ENCODE peak calls at places on chromosomes 4 and X, in four cellular contexts. I is HCT116, G is HepG2, S is SK-N-SH. Z is an unnamed sample.

GRCh38 chr4:56466910-56467283 is 520 bp upstream of the SRP72 start:
- DNase-seq in I (no peak), G (no peak), S (peak; percentile 22), Z (no peak)

GRCh38 chrX:78329486-78329885 is 2.1 kb upstream of the CYSLTR1 start:
- DNase-seq in G (no peak), I (no peak), S (no peak), Z (no peak)

GRCh38 chr4:35912174-35912573 is 332.1 kb downstream of the ARAP2 start:
- DNase-seq in G (no peak), S (no peak), I (no peak), Z (no peak)

GRCh38 chrX:3651272-3651671 is 62.2 kb downstream of the PRKX start:
- DNase-seq in I (peak; percentile 0), S (peak; percentile 38), G (no peak), Z (no peak)

GRCh38 chr4:73896416-73896815 is 27.2 kb downstream of the CXCL1 start:
- DNase-seq in S (no peak), I (no peak), G (no peak), Z (no peak)

GRCh38 chrX:136209016-136209738 is 42.0 kb downstream of the MAP7D3 start:
- DNase-seq in S (peak; percentile 62), I (no peak), G (no peak), Z (no peak)

GRCh38 chr4:78298618-78299017 is 241.5 kb downstream of the FRAS1 start:
- DNase-seq in S (no peak), I (no peak), G (no peak), Z (no peak)

GRCh38 chr4:128524311-128524710 is 236.7 kb upstream of the PGRMC2 start:
- DNase-seq in I (peak; percentile 53), G (no peak), S (no peak), Z (no peak)

GRCh38 chrX:13647709-13648212 is 5.2 kb upstream of the TCEANC start:
- DNase-seq in I (peak; percentile 57), G (peak; percentile 78), S (no peak), Z (no peak)

GRCh38 chrX:107429090-107429489 is 20.4 kb upstream of the FRMPD3 start:
- DNase-seq in I (no peak), S (no peak), G (peak; percentile 15), Z (no peak)

GRCh38 chrX:47579537-47579936 is 2.7 kb upstream of the TIMP1 start:
- DNase-seq in G (no peak), I (no peak), S (no peak), Z (no peak)

GRCh38 chr4:108058685-108059440 is 69.2 kb downstream of the HADH start:
- DNase-seq in G (peak; percentile 27), S (no peak), I (peak; percentile 68), Z (no peak)

GRCh38 chrX:118677318-118677717 is 50.1 kb upstream of the IL13RA1 start:
- DNase-seq in S (no peak), G (no peak), I (no peak), Z (no peak)

GRCh38 chrX:47283015-47283771 is 50.4 kb downstream of the USP11 start:
- DNase-seq in S (peak; percentile 38), G (peak; percentile 6), I (no peak), Z (no peak)

GRCh38 chrX:135707880-135708279 is 5.6 kb upstream of the CT45A1 start:
- DNase-seq in S (peak; percentile 52), G (peak; percentile 31), I (peak; percentile 16), Z (no peak)

GRCh38 chrX:38095971-38096529 is 89.7 kb downstream of the SYTL5 start:
- DNase-seq in G (no peak), S (no peak), I (peak; percentile 22), Z (no peak)

GRCh38 chr4:114717432-114717831 is 118.8 kb downstream of the UGT8 start:
- DNase-seq in I (no peak), S (no peak), G (no peak), Z (no peak)

GRCh38 chrX:74284391-74284952 is 19.5 kb upstream of the ZCCHC13 start:
- DNase-seq in S (no peak), G (no peak), I (no peak), Z (no peak)

GRCh38 chr4:175891863-175892262 is 79.8 kb upstream of the GPM6A start:
- DNase-seq in I (peak; percentile 38), S (peak; percentile 1), G (peak; percentile 3), Z (peak; percentile 8)

GRCh38 chr4:81429607-81430006 is 42.1 kb downstream of the RASGEF1B start:
- DNase-seq in S (no peak), I (no peak), G (no peak), Z (no peak)

GRCh38 chrX:28651186-28651585 is 63.9 kb downstream of the IL1RAPL1 start:
- DNase-seq in G (no peak), I (no peak), S (no peak), Z (no peak)

DNA sequence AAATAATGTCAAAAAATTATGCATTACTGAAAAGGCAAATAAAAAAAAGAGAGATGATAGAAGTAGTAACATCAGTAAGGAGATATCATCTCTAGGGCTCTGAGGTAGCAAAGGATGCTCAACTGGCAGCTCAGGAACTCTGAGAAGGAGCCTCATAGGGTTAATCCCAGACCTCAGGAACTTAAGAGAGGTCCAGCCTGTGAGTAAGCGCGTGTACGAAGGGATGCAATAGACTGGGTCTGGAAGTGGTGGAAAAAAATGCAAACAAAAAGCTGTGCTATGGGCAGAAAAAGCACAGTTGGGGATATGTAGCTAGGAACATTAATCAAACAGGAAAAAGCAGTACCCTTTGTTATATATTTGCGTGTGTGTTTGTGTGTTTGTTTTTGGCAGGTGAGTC is 282.0 kb downstream of the GALNTL6 start:
- DNase-seq in S (no peak), G (no peak), I (no peak), Z (no peak)
- H3K4me1 ChIP-seq in S (no peaks in the 10 kb centered on the region), G (no peaks in the 10 kb centered on the region), I (no peaks in the 10 kb centered on the region), Z (no peaks in the 10 kb centered on the region)

GRCh38 chr4:8536467-8536866 is 43.7 kb upstream of the GPR78 start:
- DNase-seq in I (no peak), S (no peak), G (no peak), Z (no peak)
- TF ChIP-seq SIN3A in I (no peak), S (no peak), G (no peak), Z (no peak)

GRCh38 chr4:34196375-34196774 is 2047.9 kb downstream of the ARAP2 start:
- DNase-seq in I (no peak), S (no peak), G (no peak), Z (no peak)
- TF ChIP-seq REST in I (no peak), S (no peak), G (no peak), Z (no peak)

GRCh38 chr4:121408-122084 is 2.8 kb upstream of the ZNF718 start:
- DNase-seq in S (no peak), G (no peak), I (no peak), Z (no peak)
- H3K4me1 ChIP-seq in S (no peaks in the 10 kb centered on the region), G (no peaks in the 10 kb centered on the region), I (no peaks in the 10 kb centered on the region), Z (no peaks in the 10 kb centered on the region)

GRCh38 chr4:154529737-154530136 is 20.5 kb downstream of the PLRG1 start:
- DNase-seq in G (no peak), S (no peak), I (no peak), Z (no peak)
- TF ChIP-seq SIN3A in G (no peak), S (no peak), I (no peak), Z (no peak)

DNA sequence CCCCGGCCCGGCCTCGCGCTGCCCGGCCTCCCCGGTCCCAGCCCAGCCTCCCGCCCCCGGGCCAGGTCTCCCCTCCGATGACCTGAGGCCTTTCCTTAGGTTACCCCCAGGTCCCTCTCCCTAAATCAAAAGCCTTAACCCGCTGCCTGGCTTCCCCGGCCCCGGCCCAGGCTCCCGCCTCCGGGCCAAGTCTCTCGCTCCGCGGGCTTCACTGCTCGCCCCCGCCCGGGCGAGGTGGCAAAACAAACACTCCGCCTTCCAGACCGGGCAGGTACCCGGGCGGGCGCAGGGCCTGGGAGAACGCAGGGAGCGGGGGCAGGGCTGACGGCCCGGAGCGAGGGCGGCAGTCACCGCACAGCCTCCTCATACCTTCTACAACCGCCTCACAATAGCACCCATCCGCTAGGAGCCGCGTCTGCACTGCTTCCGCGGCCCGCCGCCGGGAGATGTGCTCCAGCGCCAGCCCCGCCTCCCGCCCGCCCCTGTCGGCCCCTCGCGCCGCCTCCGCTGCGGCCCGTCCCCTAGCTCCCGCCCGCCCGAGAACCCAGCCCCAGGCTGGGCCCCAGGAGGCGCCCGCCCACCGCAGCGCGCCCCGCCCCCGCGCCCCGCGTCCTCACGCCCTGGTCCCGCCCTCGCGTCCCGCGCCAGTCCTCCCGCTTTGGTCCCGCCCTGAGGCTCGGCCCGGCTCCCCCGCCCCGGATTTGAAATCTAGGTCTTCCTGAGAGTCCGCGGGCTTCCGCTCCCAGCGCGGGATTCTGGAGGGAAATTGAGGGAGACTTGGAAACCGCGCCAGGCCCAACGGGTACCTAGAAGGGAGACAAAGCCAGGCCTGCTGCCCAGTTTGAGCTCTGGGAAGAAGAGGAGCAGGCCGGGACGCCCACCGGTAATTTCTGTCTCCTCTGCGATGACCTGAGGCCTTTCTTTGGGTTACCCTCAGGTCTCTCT is at the start of the genes CASP3 and PRIMPOL:
- DNase-seq in S (peak; percentile 95), G (peak; percentile 86), I (peak; percentile 59), Z (peak; percentile 41)
- TF ChIP-seq REST in S (no peak), G (peak; percentile 68), I (no peak), Z (no peak)

DNA sequence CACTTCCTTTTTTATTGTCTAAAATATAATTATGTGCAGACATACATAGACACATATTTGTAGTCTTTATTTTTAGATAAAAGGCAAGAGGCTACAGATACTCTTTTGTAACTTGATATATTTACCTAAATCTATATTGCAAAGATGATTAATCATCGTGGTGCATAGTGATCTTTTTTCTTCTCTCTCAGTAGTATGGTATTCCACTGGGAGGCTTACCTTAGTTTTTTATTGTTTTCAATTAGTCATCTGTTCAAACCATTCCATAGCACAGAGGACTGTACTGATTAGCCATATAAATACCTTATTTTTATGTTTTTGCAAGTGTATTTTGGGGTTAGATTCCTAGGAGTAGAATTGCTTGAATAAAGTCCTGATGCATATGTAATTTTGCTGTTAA is 619.7 kb downstream of the GRXCR1 start:
- DNase-seq in G (no peak), I (no peak), S (no peak), Z (no peak)
- H3K4me1 ChIP-seq in G (no peaks in the 10 kb centered on the region), I (no peaks in the 10 kb centered on the region), S (no peaks in the 10 kb centered on the region), Z (no peaks in the 10 kb centered on the region)

Z was measured in Panc1.